ENCODE peak calls at places on chromosomes 6 and 20, in eight cellular contexts. Y, B, S, N, P, G, U and J are unnamed samples.

GRCh38 chr6:34986845-34987246 is 97.8 kb downstream of the ANKS1A start:
- DNase-seq in Y (peak; percentile 73), B (peak; percentile 86), S (no peak), N (peak; percentile 81), P (peak; percentile 73), G (peak; percentile 72), U (peak; percentile 64), J (peak; percentile 78)

GRCh38 chr6:29651413-29652197 is 5.3 kb upstream of the MOG start:
- DNase-seq in Y (no peak), B (peak; percentile 38), S (no peak), N (no peak), P (peak; percentile 38), G (no peak), U (no peak), J (no peak)

GRCh38 chr6:3782876-3783832 is 31.6 kb upstream of the PXDC1 start:
- DNase-seq in Y (no peak), B (peak; percentile 56), S (no peak), N (no peak), P (no peak), G (no peak), U (no peak), J (no peak)

GRCh38 chr6:56649053-56649769 is 6.5 kb upstream of the DST start:
- DNase-seq in Y (no peak), B (peak; percentile 79), S (no peak), N (no peak), P (peak; percentile 30), G (no peak), U (no peak), J (no peak)

GRCh38 chr6:106469882-106470281 is 109.4 kb downstream of the CRYBG1 start:
- DNase-seq in Y (no peak), B (no peak), S (no peak), N (no peak), P (no peak), G (no peak), U (no peak), J (no peak)

GRCh38 chr20:39429716-39430115 is 467.6 kb downstream of the DHX35 start:
- DNase-seq in Y (no peak), B (no peak), S (no peak), N (no peak), P (peak; percentile 1), G (no peak), U (no peak), J (no peak)

GRCh38 chr20:53865905-53866786 is 204.2 kb downstream of the BCAS1 start:
- DNase-seq in Y (no peak), B (peak; percentile 79), S (no peak), N (peak; percentile 66), P (peak; percentile 58), G (no peak), U (no peak), J (no peak)

GRCh38 chr6:156794963-156795362 is 17.8 kb downstream of the ARID1B start:
- DNase-seq in Y (no peak), B (no peak), S (no peak), N (no peak), P (no peak), G (no peak), U (no peak), J (no peak)

GRCh38 chr20:53570446-53571276 is 23.0 kb downstream of the ZNF217 start:
- DNase-seq in Y (no peak), B (no peak), S (no peak), N (no peak), P (no peak), G (no peak), U (no peak), J (peak; percentile 32)

GRCh38 chr20:24809606-24810005 is 139.5 kb upstream of the CST7 start:
- DNase-seq in Y (no peak), B (no peak), S (no peak), N (no peak), P (no peak), G (no peak), U (no peak), J (no peak)

GRCh38 chr6:22613695-22614094 is 44.3 kb downstream of the HDGFL1 start:
- DNase-seq in Y (no peak), B (peak; percentile 93), S (no peak), N (no peak), P (peak; percentile 84), G (no peak), U (no peak), J (no peak)

GRCh38 chr6:132932566-132932965 is 118.2 kb downstream of the RPS12 start:
- DNase-seq in Y (no peak), B (no peak), S (no peak), N (no peak), P (no peak), G (no peak), U (no peak), J (no peak)

GRCh38 chr6:111973897-111974639 is 79.8 kb upstream of the CCN6 start:
- DNase-seq in Y (no peak), B (peak; percentile 74), S (no peak), N (no peak), P (peak; percentile 40), G (no peak), U (no peak), J (no peak)

GRCh38 chr6:95601133-95601532 is 23.8 kb downstream of the MANEA start:
- DNase-seq in Y (no peak), B (peak; percentile 81), S (no peak), N (no peak), P (peak; percentile 68), G (no peak), U (no peak), J (no peak)

GRCh38 chr6:41352396-41352795 is 17.0 kb downstream of the NCR2 start:
- DNase-seq in Y (no peak), B (no peak), S (no peak), N (no peak), P (no peak), G (no peak), U (no peak), J (peak; percentile 30)

GRCh38 chr6:15881150-15881549 is 218.3 kb upstream of the DTNBP1 start:
- DNase-seq in Y (no peak), B (no peak), S (no peak), N (no peak), P (no peak), G (no peak), U (no peak), J (no peak)

GRCh38 chr6:31122803-31123706 is 2.8 kb upstream of the CDSN start:
- DNase-seq in Y (no peak), B (peak; percentile 95), S (no peak), N (peak; percentile 99), P (peak; percentile 91), G (no peak), U (peak; percentile 67), J (no peak)

GRCh38 chr6:12269100-12269499 is 21.1 kb upstream of the EDN1 start:
- DNase-seq in Y (no peak), B (no peak), S (no peak), N (no peak), P (no peak), G (no peak), U (no peak), J (no peak)

GRCh38 chr6:170043881-170044790 is 246.7 kb downstream of the DLL1 start:
- DNase-seq in Y (no peak), B (no peak), S (no peak), N (no peak), P (no peak), G (no peak), U (no peak), J (no peak)

GRCh38 chr6:122702846-122703245 is 76.7 kb upstream of the FABP7 start:
- DNase-seq in Y (no peak), B (peak; percentile 14), S (no peak), N (no peak), P (no peak), G (no peak), U (no peak), J (no peak)

GRCh38 chr6:92810913-92811312 is 608.4 kb downstream of the EPHA7 start:
- DNase-seq in Y (peak; percentile 33), B (peak; percentile 28), S (no peak), N (peak; percentile 39), P (no peak), G (no peak), U (no peak), J (no peak)

GRCh38 chr6:105499928-105500327 is 97.0 kb upstream of the PREP start:
- DNase-seq in Y (no peak), B (no peak), S (no peak), N (no peak), P (no peak), G (no peak), U (no peak), J (no peak)

GRCh38 chr6:23181301-23182110 is 612.1 kb downstream of the HDGFL1 start:
- DNase-seq in Y (no peak), B (no peak), S (no peak), N (no peak), P (no peak), G (no peak), U (no peak), J (no peak)

GRCh38 chr20:25992146-25992545 is 295.5 kb upstream of the ZNF337 start:
- DNase-seq in Y (no peak), B (no peak), S (no peak), N (no peak), P (no peak), G (no peak), U (no peak), J (no peak)

GRCh38 chr6:169101981-169102380 is 151.7 kb downstream of the THBS2 start:
- DNase-seq in Y (no peak), B (peak; percentile 33), S (no peak), N (no peak), P (peak; percentile 75), G (no peak), U (no peak), J (no peak)

GRCh38 chr6:27327023-27327742 is 15.1 kb upstream of the POM121L2 start:
- DNase-seq in Y (no peak), B (no peak), S (no peak), N (no peak), P (no peak), G (no peak), U (no peak), J (no peak)

GRCh38 chr6:30947231-30947630 is 6.5 kb downstream of the MUCL3 start:
- DNase-seq in Y (no peak), B (no peak), S (no peak), N (no peak), P (no peak), G (no peak), U (no peak), J (no peak)

GRCh38 chr20:48574383-48574782 is 253.4 kb downstream of the PREX1 start:
- DNase-seq in Y (no peak), B (no peak), S (no peak), N (peak; percentile 20), P (peak; percentile 11), G (no peak), U (no peak), J (no peak)

GRCh38 chr20:34583524-34583923 is 25.0 kb downstream of the MAP1LC3A start:
- DNase-seq in Y (no peak), B (no peak), S (no peak), N (no peak), P (no peak), G (no peak), U (no peak), J (no peak)

GRCh38 chr6:141153563-141153962 is 979.2 kb upstream of the GJE1 start:
- DNase-seq in Y (no peak), B (no peak), S (no peak), N (no peak), P (no peak), G (no peak), U (no peak), J (no peak)

GRCh38 chr6:129552413-129552812 is 157.6 kb downstream of the ARHGAP18 start:
- DNase-seq in Y (no peak), B (no peak), S (no peak), N (no peak), P (no peak), G (no peak), U (no peak), J (no peak)

GRCh38 chr20:19404836-19405235 is 192.4 kb downstream of the SLC24A3 start:
- DNase-seq in Y (no peak), B (no peak), S (no peak), N (no peak), P (peak; percentile 11), G (no peak), U (no peak), J (no peak)

GRCh38 chr6:150599199-150600002 is at the start of gene PLEKHG1:
- DNase-seq in Y (peak; percentile 63), B (peak; percentile 54), S (no peak), N (peak; percentile 69), P (peak; percentile 47), G (peak; percentile 76), U (peak; percentile 53), J (peak; percentile 75)